ENCODE peak calls at places on chromosomes 16 and 17, in five cellular contexts. Y, K, U, C and V are unnamed samples.

GRCh38 chr17:7429722-7430121 is 1.1 kb downstream of the SPEM3 start:
- DNase-seq in Y (no peak), K (no peak), U (no peak), C (no peak), V (no peak)

GRCh38 chr17:34314279-34314678 is 5.0 kb upstream of the CCL8 start:
- DNase-seq in Y (no peak), K (peak), U (no peak), C (no peak), V (no peak)

GRCh38 chr17:40551091-40551873 is 14.0 kb downstream of the CCR7 start:
- DNase-seq in Y (peak), K (peak), U (peak), C (no peak), V (no peak)

GRCh38 chr16:10820546-10820945 is 2.0 kb upstream of the TVP23A start:
- DNase-seq in Y (no peak), K (no peak), U (no peak), C (no peak), V (no peak)

GRCh38 chr17:14760212-14760611 is 459.3 kb downstream of the HS3ST3B1 start:
- DNase-seq in Y (no peak), K (no peak), U (no peak), C (no peak), V (no peak)

GRCh38 chr17:80254396-80255241 is 6.0 kb upstream of the RNF213 start:
- DNase-seq in Y (peak), K (peak), U (no peak), C (no peak), V (no peak)

GRCh38 chr16:75296606-75297005 is 45.2 kb upstream of the BCAR1 start:
- DNase-seq in Y (no peak), K (peak), U (no peak), C (no peak), V (peak)

GRCh38 chr17:83199500-83200201 is 120.2 kb downstream of the METRNL start:
- DNase-seq in Y (peak), K (no peak), U (peak), C (no peak), V (no peak)

GRCh38 chr16:3118846-3119245 is 6.5 kb downstream of the ZNF205 start:
- DNase-seq in Y (no peak), K (no peak), U (no peak), C (no peak), V (no peak)

GRCh38 chr16:30183236-30183960 is at the start of gene CORO1A:
- DNase-seq in Y (peak), K (peak), U (peak), C (peak), V (peak)

GRCh38 chr17:68431661-68432071 is 25.6 kb downstream of the WIPI1 start:
- DNase-seq in Y (no peak), K (peak), U (no peak), C (peak), V (no peak)

GRCh38 chr16:2494616-2495015 is 19.1 kb upstream of the ATP6V0C start:
- DNase-seq in Y (no peak), K (no peak), U (no peak), C (no peak), V (no peak)

GRCh38 chr16:68642436-68643064 is 2.6 kb upstream of the CDH3 start:
- DNase-seq in Y (no peak), K (no peak), U (peak), C (peak), V (no peak)

GRCh38 chr17:57708401-57708800 is 36.7 kb downstream of the CCDC182 start:
- DNase-seq in Y (no peak), K (peak), U (no peak), C (no peak), V (no peak)

GRCh38 chr16:58127033-58127556 is 2.1 kb downstream of the CFAP20 start:
- DNase-seq in Y (no peak), K (peak), U (no peak), C (no peak), V (no peak)

GRCh38 chr17:65389956-65390355 is 171.5 kb downstream of the AXIN2 start:
- DNase-seq in Y (no peak), K (peak), U (no peak), C (no peak), V (no peak)

GRCh38 chr16:81451753-81452680 is 7.4 kb downstream of the CMIP start:
- DNase-seq in Y (peak), K (no peak), U (peak), C (no peak), V (peak)

GRCh38 chr16:5633845-5634440 is 536.3 kb upstream of the EEF2KMT start:
- DNase-seq in Y (no peak), K (peak), U (no peak), C (no peak), V (no peak)

GRCh38 chr17:60640503-60640902 is 37.1 kb upstream of the BCAS3 start:
- DNase-seq in Y (no peak), K (peak), U (no peak), C (no peak), V (no peak)

GRCh38 chr17:34254651-34255380 is at the start of gene CCL2:
- DNase-seq in Y (no peak), K (peak), U (peak), C (peak), V (peak)

GRCh38 chr16:53921042-53921441 is 217.1 kb downstream of the FTO start:
- DNase-seq in Y (no peak), K (no peak), U (no peak), C (no peak), V (no peak)

GRCh38 chr16:4123617-4124300 is 7.5 kb upstream of the ADCY9 start:
- DNase-seq in Y (no peak), K (peak), U (no peak), C (no peak), V (no peak)

GRCh38 chr16:48885456-48885855 is 275.5 kb upstream of the N4BP1 start:
- DNase-seq in Y (no peak), K (no peak), U (no peak), C (no peak), V (no peak)

GRCh38 chr16:52254753-52255152 is 292.2 kb downstream of the TOX3 start:
- DNase-seq in Y (no peak), K (peak), U (no peak), C (no peak), V (no peak)

GRCh38 chr17:70654706-70655105 is 485.4 kb downstream of the KCNJ2 start:
- DNase-seq in Y (no peak), K (no peak), U (no peak), C (no peak), V (no peak)

GRCh38 chr16:68075980-68076379 is 9.2 kb upstream of the NFATC3 start:
- DNase-seq in Y (no peak), K (no peak), U (no peak), C (no peak), V (no peak)

GRCh38 chr17:60664022-60664421 is 13.6 kb upstream of the BCAS3 start:
- DNase-seq in Y (no peak), K (no peak), U (no peak), C (no peak), V (no peak)

GRCh38 chr16:85418978-85419491 is 194.1 kb upstream of the GSE1 start:
- DNase-seq in Y (peak), K (no peak), U (peak), C (peak), V (no peak)

GRCh38 chr17:35289222-35289621 is 46.4 kb downstream of the SLFN5 start:
- DNase-seq in Y (no peak), K (no peak), U (no peak), C (no peak), V (no peak)

GRCh38 chr17:851986-852385 is 69.8 kb downstream of the MRM3 start:
- DNase-seq in Y (no peak), K (no peak), U (no peak), C (no peak), V (no peak)

GRCh38 chr17:13477180-13477611 is 124.5 kb downstream of the HS3ST3A1 start:
- DNase-seq in Y (no peak), K (peak), U (no peak), C (no peak), V (no peak)

GRCh38 chr17:47413872-47414271 is 90.1 kb downstream of the EFCAB13 start:
- DNase-seq in Y (no peak), K (no peak), U (no peak), C (no peak), V (no peak)

GRCh38 chr16:80144191-80144590 is 396.6 kb upstream of the DYNLRB2 start:
- DNase-seq in Y (no peak), K (no peak), U (no peak), C (no peak), V (no peak)

GRCh38 chr16:19307587-19308241 is 22.2 kb downstream of the CLEC19A start:
- DNase-seq in Y (no peak), K (no peak), U (no peak), C (peak), V (no peak)

GRCh38 chr17:74737299-74738050 is 419 bp downstream of the RAB37 start:
- DNase-seq in Y (peak), K (peak), U (peak), C (peak), V (no peak)

GRCh38 chr17:70295732-70296131 is 126.4 kb downstream of the KCNJ2 start:
- DNase-seq in Y (no peak), K (no peak), U (no peak), C (no peak), V (no peak)

GRCh38 chr17:12097326-12097725 is 76.6 kb downstream of the MAP2K4 start:
- DNase-seq in Y (no peak), K (peak), U (no peak), C (no peak), V (no peak)

GRCh38 chr16:58685084-58685449 is 497 bp upstream of the SLC38A7 start:
- DNase-seq in Y (no peak), K (no peak), U (no peak), C (no peak), V (no peak)

GRCh38 chr16:933581-933980 is 37.2 kb downstream of the LMF1 start:
- DNase-seq in Y (no peak), K (no peak), U (no peak), C (no peak), V (no peak)

GRCh38 chr17:77607606-77608005 is 350.9 kb upstream of the TNRC6C start:
- DNase-seq in Y (no peak), K (no peak), U (no peak), C (no peak), V (no peak)